ENCODE peak calls at places on chromosome 11, in seven cellular contexts. E, L, V, W, U, S and I are unnamed samples.

GRCh38 chr11:94835571-94835970 is 67.4 kb downstream of the AMOTL1 start:
- DNase-seq in S (no peak), L (no peak), V (no peak), W (peak), U (no peak), E (peak), I (no peak)

GRCh38 chr11:45935349-45936064 is 13.1 kb downstream of the LARGE2 start:
- DNase-seq in W (no peak), L (no peak), V (no peak), E (no peak), U (no peak), S (no peak), I (no peak)

GRCh38 chr11:126355324-126355925 is at the start of gene ST3GAL4:
- DNase-seq in L (peak), V (peak), U (peak), W (peak), S (peak), E (peak), I (peak)

GRCh38 chr11:57622263-57622662 is 24.8 kb downstream of the SERPING1 start:
- DNase-seq in W (no peak), L (no peak), E (no peak), V (no peak), S (no peak), U (no peak), I (no peak)

GRCh38 chr11:78000193-78000592 is 5.7 kb upstream of the INTS4 start:
- DNase-seq in L (no peak), S (peak), E (peak), W (peak), V (peak), U (peak), I (peak)

GRCh38 chr11:56817661-56818060 is 69.2 kb upstream of the OR9G4 start:
- DNase-seq in E (no peak), U (no peak), W (no peak), V (no peak), S (no peak), L (no peak), I (no peak)

GRCh38 chr11:15196704-15197103 is 82.0 kb downstream of the INSC start:
- DNase-seq in S (no peak), L (no peak), W (no peak), U (no peak), E (no peak), V (no peak), I (no peak)

GRCh38 chr11:8767466-8768142 is 85.0 kb downstream of the RPL27A start:
- DNase-seq in U (no peak), L (no peak), W (no peak), S (peak), V (no peak), E (no peak), I (peak)

GRCh38 chr11:129145276-129145675 is 46.8 kb downstream of the ARHGAP32 start:
- DNase-seq in S (no peak), W (no peak), E (no peak), L (no peak), U (no peak), V (no peak), I (no peak)

GRCh38 chr11:114098927-114099326 is 39.4 kb downstream of the ZBTB16 start:
- DNase-seq in W (no peak), S (no peak), V (no peak), E (no peak), U (no peak), L (no peak), I (no peak)

GRCh38 chr11:57648791-57649735 is 649 bp downstream of the YPEL4 start:
- DNase-seq in V (peak), S (peak), L (no peak), E (no peak), U (peak), W (peak), I (peak)

GRCh38 chr11:130404727-130405126 is 23.7 kb downstream of the ADAMTS8 start:
- DNase-seq in S (no peak), E (no peak), W (no peak), V (no peak), L (no peak), U (peak), I (no peak)

GRCh38 chr11:130403967-130404366 is 24.4 kb downstream of the ADAMTS8 start:
- DNase-seq in W (no peak), L (no peak), U (peak), S (no peak), V (peak), E (no peak), I (no peak)

GRCh38 chr11:130405428-130405827 is 23.0 kb downstream of the ADAMTS8 start:
- DNase-seq in L (no peak), U (no peak), S (no peak), V (no peak), W (no peak), E (no peak), I (no peak)

GRCh38 chr11:130400793-130401483 is 27.5 kb downstream of the ADAMTS8 start:
- DNase-seq in W (peak), U (no peak), L (no peak), V (no peak), E (peak), S (no peak), I (peak)

DNA sequence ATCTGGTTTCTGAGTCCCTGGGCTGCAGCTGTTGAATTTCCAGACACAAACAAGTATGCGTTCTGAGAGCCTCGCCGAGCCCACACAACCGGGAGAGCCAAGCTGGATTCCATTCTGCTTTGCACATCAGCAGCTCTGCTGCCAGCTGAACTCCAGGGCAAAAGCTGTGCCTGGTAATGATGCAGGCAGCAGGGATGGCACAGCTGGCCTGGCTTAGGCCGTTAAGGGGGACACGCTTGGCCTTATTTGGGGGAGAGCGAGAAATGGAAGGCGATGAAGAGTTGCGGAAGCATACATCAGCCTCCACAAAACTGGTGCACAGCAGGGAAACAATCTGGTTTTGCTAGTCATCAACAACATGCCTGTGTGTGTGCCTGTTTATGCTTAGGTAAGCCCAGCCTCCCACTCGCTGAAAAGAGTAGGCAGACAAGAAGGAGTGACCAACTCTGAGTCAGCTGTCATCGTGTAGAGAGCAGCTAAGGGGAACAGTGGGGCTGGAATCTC is 25.1 kb downstream of the ADAMTS8 start:
- DNase-seq in L (no peak), S (no peak), W (peak), V (no peak), E (peak), U (peak), I (peak)
- H3K9ac ChIP-seq in L (no peak), S (no peak), W (peak), V (peak), E (peak), U (no peak), I (no peak)

DNA sequence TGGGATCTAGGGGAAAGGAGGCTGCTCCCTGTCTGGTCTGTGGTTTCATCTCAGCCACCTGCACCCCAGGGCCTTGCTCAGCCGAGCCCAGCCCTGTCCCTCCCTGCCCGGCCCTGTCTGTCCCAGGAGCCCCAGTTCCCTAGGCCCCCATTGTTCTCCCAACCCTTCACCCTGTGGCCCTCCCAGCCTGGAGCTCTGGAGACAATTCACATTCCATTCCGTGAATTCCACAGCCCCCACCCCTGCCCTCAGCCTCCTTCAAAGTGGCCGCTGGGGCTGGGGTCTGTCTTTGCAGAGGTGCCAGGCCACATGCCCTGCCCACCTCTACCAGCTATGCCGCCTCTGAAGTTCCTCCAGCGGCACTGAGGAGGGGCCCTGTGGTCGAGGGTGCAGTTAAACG is 77.9 kb upstream of the WNT11 start:
- DNase-seq in U (no peak), L (peak), E (no peak), V (no peak), S (peak), W (no peak), I (no peak)
- H3K23ac ChIP-seq in U (no peak), L (peak), E (no peak), V (no peak), S (no peak), W (no peak), I (no peak)

GRCh38 chr11:93541154-93541553 is 2.0 kb downstream of the SMCO4 start:
- DNase-seq in U (no peak), S (no peak), W (no peak), L (no peak), E (no peak), V (no peak), I (no peak)

GRCh38 chr11:93545566-93545965 is 2.4 kb upstream of the SMCO4 start:
- DNase-seq in W (peak), U (no peak), V (no peak), L (no peak), S (no peak), E (no peak), I (no peak)

GRCh38 chr11:93542753-93543246 is 391 bp downstream of the SMCO4 start:
- DNase-seq in U (peak), S (peak), V (peak), E (no peak), L (peak), W (no peak), I (peak)

GRCh38 chr11:93541884-93542752 is 1.1 kb downstream of the SMCO4 start:
- DNase-seq in V (no peak), U (peak), W (peak), S (peak), E (peak), L (no peak), I (peak)

DNA sequence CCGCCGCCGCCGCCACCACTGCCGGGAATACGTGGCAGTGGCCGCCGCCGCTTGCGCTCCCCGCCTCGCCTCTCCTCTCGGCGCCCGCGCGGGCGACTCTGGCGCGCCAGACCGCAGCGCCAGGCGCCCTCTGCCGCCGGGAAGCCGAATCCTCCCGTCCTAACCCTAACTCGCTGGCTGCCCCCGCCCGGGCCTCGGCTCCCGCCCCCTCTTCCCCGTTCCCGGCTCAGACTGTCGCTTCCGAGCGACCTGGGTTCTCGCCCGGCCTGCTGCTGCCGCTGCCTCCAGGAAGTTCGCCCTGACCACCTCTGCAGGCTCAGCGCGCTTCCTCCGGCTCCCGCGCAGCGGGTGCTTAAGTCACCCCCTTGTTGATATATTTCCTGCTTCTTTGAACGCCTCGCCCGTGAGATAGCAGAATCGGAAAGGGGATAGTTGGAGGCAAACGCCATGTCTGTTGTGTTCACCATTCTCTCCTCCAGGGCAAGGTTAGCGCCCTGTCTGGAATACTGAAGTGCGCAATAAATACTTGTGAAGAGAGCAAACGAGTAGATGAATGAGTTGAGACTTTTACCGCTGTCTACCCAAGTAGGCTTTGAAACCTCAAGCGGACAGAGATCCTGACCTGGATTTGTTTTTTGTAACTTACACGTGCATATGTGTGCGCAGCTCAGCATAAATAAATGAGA is at the start of gene SMCO4:
- DNase-seq in E (peak), W (peak), U (peak), L (peak), S (peak), V (peak), I (peak)
- H2AK5ac ChIP-seq in E (no peak), W (no peak), U (no peak), L (peak), S (no peak), V (no peak), I (peak)

DNA sequence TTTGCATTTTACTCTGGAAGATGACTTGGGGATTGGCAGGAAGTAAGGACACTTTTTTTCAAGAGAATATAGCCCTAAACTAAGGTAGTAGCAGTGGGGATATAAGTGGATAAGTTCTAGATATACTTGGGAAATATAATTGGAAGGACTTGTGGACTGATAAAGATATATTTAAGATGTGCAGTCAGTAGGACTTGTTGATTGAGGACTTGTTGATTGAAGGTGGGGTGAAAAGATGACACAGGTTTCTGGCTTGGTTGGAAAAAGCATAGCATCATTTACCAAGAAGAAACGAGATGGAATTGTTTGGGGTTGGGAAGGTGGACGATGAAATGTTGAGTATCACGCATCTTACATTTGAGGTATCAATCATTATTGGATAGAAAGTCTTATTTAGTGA is 1.5 kb upstream of the TAF10 start:
- DNase-seq in E (no peak), L (no peak), S (no peak), W (no peak), V (no peak), U (no peak), I (no peak)
- H3K9ac ChIP-seq in E (no peak), L (no peak), S (no peak), W (peak), V (no peak), U (no peak), I (no peak)

DNA sequence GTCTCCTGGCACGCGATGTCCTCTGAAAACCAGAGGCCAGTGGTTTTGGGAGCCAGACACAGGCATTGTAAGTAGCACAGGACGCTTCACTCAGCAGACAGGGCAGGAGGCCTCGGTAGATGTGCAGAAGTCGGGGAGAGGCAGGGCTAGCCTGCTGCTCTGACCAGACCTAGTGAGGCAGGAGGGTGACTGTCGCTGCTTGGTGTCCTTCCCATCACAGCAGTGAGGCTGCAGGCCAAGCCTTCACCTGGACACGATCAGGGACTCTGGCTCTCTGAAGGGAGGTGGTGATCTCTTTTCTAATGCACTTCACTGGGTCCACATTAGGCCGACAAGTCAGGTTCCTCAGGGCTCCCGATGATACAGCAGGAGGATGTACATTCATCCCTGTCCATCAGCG is 583.7 kb downstream of the NTM start:
- DNase-seq in S (no peak), U (no peak), L (no peak), V (no peak), W (no peak), E (no peak), I (no peak)
- H3K23ac ChIP-seq in S (no peak), U (no peak), L (no peak), V (no peak), W (no peak), E (no peak), I (no peak)

GRCh38 chr11:65185869-65186341 is 4.2 kb downstream of the CAPN1 start:
- DNase-seq in E (no peak), U (no peak), L (no peak), V (peak), S (no peak), W (no peak), I (no peak)
- H2AK5ac ChIP-seq in E (no peak), U (no peak), L (peak), V (no peak), S (no peak), W (no peak), I (no peak)